ENCODE peak calls at places on chromosomes 7 and 10, in four cellular contexts. A is GM23248; Y is activated naive CD8-positive, alpha-beta T cell treated with anti-CD3 and anti-CD28 coated beads for 36 hours; W is stimulated activated CD4-positive, alpha-beta T cell treated with anti-CD3 and anti-CD28 coated beads, Interleukin-12 subunit alpha, Interleukin-12 subunit beta, amount 100 ng/mL, for 4 hours. L is an unnamed sample.

GRCh38 chr10:125982256-125982948 is 86.0 kb downstream of the FANK1 start:
- DNase-seq in A (peak; percentile 79), Y (peak; percentile 2), W (no peak), L (peak; percentile 38)

GRCh38 chr10:124354411-124355382 is 64.0 kb downstream of the OAT start:
- DNase-seq in A (peak; percentile 67), Y (peak; percentile 54), W (peak; percentile 32), L (peak; percentile 63)

GRCh38 chr10:21754410-21755011 is 220.5 kb downstream of the MLLT10 start:
- DNase-seq in A (no peak), Y (no peak), W (no peak), L (no peak)

GRCh38 chr7:27339478-27339877 is 96.9 kb downstream of the EVX1 start:
- DNase-seq in A (no peak), Y (no peak), W (no peak), L (no peak)

GRCh38 chr10:124336186-124336585 is 82.5 kb downstream of the OAT start:
- DNase-seq in A (no peak), Y (no peak), W (no peak), L (no peak)

GRCh38 chr7:4835398-4836205 is 26.2 kb downstream of the PAPOLB start:
- DNase-seq in A (no peak), Y (no peak), W (no peak), L (no peak)

GRCh38 chr7:93949468-93949867 is 27.9 kb downstream of the GNG11 start:
- DNase-seq in A (peak; percentile 94), Y (no peak), W (no peak), L (no peak)

GRCh38 chr10:44981172-44982113 is 2.8 kb upstream of the DEPP1 start:
- DNase-seq in A (peak; percentile 95), Y (no peak), W (no peak), L (no peak)

GRCh38 chr7:98091523-98091922 is 15.1 kb upstream of the LMTK2 start:
- DNase-seq in A (no peak), Y (no peak), W (no peak), L (no peak)

GRCh38 chr7:36281945-36282727 is 107.5 kb upstream of the ANLN start:
- DNase-seq in A (peak; percentile 55), Y (no peak), W (no peak), L (no peak)

GRCh38 chr10:30000802-30001571 is 58.4 kb downstream of the JCAD start:
- DNase-seq in A (peak; percentile 96), Y (no peak), W (no peak), L (no peak)

GRCh38 chr10:47364366-47364765 is 16.2 kb downstream of the RBP3 start:
- DNase-seq in A (no peak), Y (no peak), W (no peak), L (no peak)

GRCh38 chr7:151091431-151091830 is 5.2 kb downstream of the AGAP3 start:
- DNase-seq in A (peak; percentile 42), Y (no peak), W (no peak), L (peak; percentile 51)

GRCh38 chr10:7998831-7999230 is 55.7 kb upstream of the GATA3 start:
- DNase-seq in A (no peak), Y (no peak), W (no peak), L (no peak)

GRCh38 chr10:78764436-78764835 is 304.3 kb upstream of the ZMIZ1 start:
- DNase-seq in A (no peak), Y (peak; percentile 14), W (no peak), L (no peak)

GRCh38 chr7:37765872-37766525 is 82.4 kb upstream of the NME8 start:
- DNase-seq in A (no peak), Y (peak; percentile 17), W (no peak), L (peak; percentile 7)

GRCh38 chr10:52701647-52702046 is 70.9 kb downstream of the MBL2 start:
- DNase-seq in A (no peak), Y (no peak), W (no peak), L (no peak)

GRCh38 chr7:150631084-150631824 is 931 bp downstream of the GIMAP6 start:
- DNase-seq in A (no peak), Y (peak; percentile 52), W (peak; percentile 31), L (peak; percentile 57)

GRCh38 chr10:114635797-114636550 is 22.1 kb downstream of the ABLIM1 start:
- DNase-seq in A (no peak), Y (no peak), W (no peak), L (no peak)

GRCh38 chr10:61974611-61975010 is 73.1 kb downstream of the ARID5B start:
- DNase-seq in A (peak; percentile 70), Y (no peak), W (no peak), L (peak; percentile 32)

GRCh38 chr10:69004821-69005220 is 16.2 kb downstream of the KIFBP start:
- DNase-seq in A (peak; percentile 78), Y (no peak), W (no peak), L (no peak)

GRCh38 chr10:77456414-77456813 is 181.2 kb downstream of the KCNMA1 start:
- DNase-seq in A (no peak), Y (no peak), W (no peak), L (no peak)

GRCh38 chr7:26855421-26855820 is 9.0 kb downstream of the SKAP2 start:
- DNase-seq in A (no peak), Y (no peak), W (no peak), L (no peak)